ENCODE peak calls at places on chromosomes 16 and 17, in five cellular contexts. U, I, W, R and G are unnamed samples.

GRCh38 chr17:17214646-17215436 is 8.7 kb upstream of the PLD6 start:
- DNase-seq in U (no peak), I (no peak), W (no peak), R (no peak), G (no peak)

GRCh38 chr17:57420674-57421392 is 164.5 kb downstream of the MSI2 start:
- DNase-seq in U (no peak), I (no peak), W (no peak), R (peak), G (peak)

GRCh38 chr16:81524382-81524781 is 79.8 kb downstream of the CMIP start:
- DNase-seq in U (no peak), I (no peak), W (no peak), R (no peak), G (no peak)

GRCh38 chr16:80623376-80623775 is 82.6 kb downstream of the DYNLRB2 start:
- DNase-seq in U (no peak), I (no peak), W (no peak), R (no peak), G (no peak)

GRCh38 chr17:2723997-2724782 is 12.6 kb upstream of the CLUH start:
- DNase-seq in U (no peak), I (peak), W (no peak), R (no peak), G (no peak)

GRCh38 chr17:82892869-82893565 is 53.2 kb upstream of the ZNF750 start:
- DNase-seq in U (peak), I (peak), W (no peak), R (no peak), G (no peak)

GRCh38 chr17:17528101-17528500 is 31.9 kb upstream of the RASD1 start:
- DNase-seq in U (no peak), I (no peak), W (no peak), R (no peak), G (no peak)

GRCh38 chr17:78717431-78717980 is 64.6 kb downstream of the CYTH1 start:
- DNase-seq in U (no peak), I (no peak), W (no peak), R (peak), G (no peak)

GRCh38 chr16:48531011-48531962 is 78.7 kb downstream of the N4BP1 start:
- DNase-seq in U (no peak), I (no peak), W (no peak), R (no peak), G (peak)

GRCh38 chr17:45847101-45847500 is 2.4 kb downstream of the SPPL2C start:
- DNase-seq in U (no peak), I (no peak), W (no peak), R (no peak), G (no peak)

GRCh38 chr17:7579001-7579838 is at the start of gene CD68:
- DNase-seq in U (peak), I (no peak), W (peak), R (peak), G (peak)

GRCh38 chr17:44911133-44912001 is 3.9 kb downstream of the GFAP start:
- DNase-seq in U (peak), I (peak), W (no peak), R (peak), G (no peak)

GRCh38 chr16:27363797-27364196 is 38.2 kb upstream of the IL21R start:
- DNase-seq in U (no peak), I (no peak), W (no peak), R (peak), G (no peak)

GRCh38 chr17:30377574-30377973 is 1.2 kb upstream of the CPD start:
- DNase-seq in U (no peak), I (no peak), W (no peak), R (no peak), G (no peak)